ENCODE peak calls at places on chromosomes 12 and 14, in nine cellular contexts. One of them, this sample, is unnamed. For H3K36me3, the result is how much of the 10 kb centered on the place peaks cover.

GRCh38 chr12:49131051-49131972 is at the start of gene TUBA1B:
- DNase-seq in adrenal gland: peak
- DNase-seq in body of pancreas: peak
- DNase-seq in PC-3: peak
- DNase-seq in uterus: peak
- DNase-seq in SK-N-SH: peak
- DNase-seq in lower lobe of right lung: peak
- DNase-seq in ascending aorta: peak
- DNase-seq in cardiac muscle cell: peak
- DNase-seq in this sample: peak

GRCh38 chr12:128690641-128691040 is 133.1 kb downstream of the SLC15A4 start:
- DNase-seq in adrenal gland: no peak
- DNase-seq in body of pancreas: no peak
- DNase-seq in PC-3: no peak
- DNase-seq in uterus: no peak
- DNase-seq in SK-N-SH: no peak
- DNase-seq in lower lobe of right lung: no peak
- DNase-seq in ascending aorta: no peak
- DNase-seq in cardiac muscle cell: no peak
- DNase-seq in this sample: no peak

GRCh38 chr12:12521044-12521485 is 41.6 kb downstream of the DUSP16 start:
- DNase-seq in adrenal gland: no peak
- DNase-seq in body of pancreas: no peak
- DNase-seq in PC-3: no peak
- DNase-seq in uterus: no peak
- DNase-seq in SK-N-SH: no peak
- DNase-seq in lower lobe of right lung: no peak
- DNase-seq in ascending aorta: no peak
- DNase-seq in cardiac muscle cell: no peak
- DNase-seq in this sample: no peak

GRCh38 chr14:52111583-52111982 is 42.7 kb upstream of the NID2 start:
- DNase-seq in adrenal gland: no peak
- DNase-seq in body of pancreas: no peak
- DNase-seq in PC-3: peak
- DNase-seq in uterus: no peak
- DNase-seq in SK-N-SH: no peak
- DNase-seq in lower lobe of right lung: no peak
- DNase-seq in ascending aorta: no peak
- DNase-seq in cardiac muscle cell: peak
- DNase-seq in this sample: no peak

GRCh38 chr12:123966596-123966995 is 6.0 kb downstream of the CCDC92 start:
- DNase-seq in adrenal gland: no peak
- DNase-seq in body of pancreas: no peak
- DNase-seq in PC-3: no peak
- DNase-seq in uterus: no peak
- DNase-seq in SK-N-SH: no peak
- DNase-seq in lower lobe of right lung: no peak
- DNase-seq in ascending aorta: no peak
- DNase-seq in cardiac muscle cell: peak
- DNase-seq in this sample: no peak

GRCh38 chr12:56996793-56997545 is 9.4 kb downstream of the ZBTB39 start:
- DNase-seq in adrenal gland: peak
- DNase-seq in body of pancreas: no peak
- DNase-seq in PC-3: no peak
- DNase-seq in uterus: peak
- DNase-seq in SK-N-SH: no peak
- DNase-seq in lower lobe of right lung: no peak
- DNase-seq in ascending aorta: no peak
- DNase-seq in cardiac muscle cell: no peak
- DNase-seq in this sample: no peak

GRCh38 chr12:46653311-46653710 is 172.5 kb downstream of the SLC38A4 start:
- DNase-seq in adrenal gland: no peak
- DNase-seq in body of pancreas: no peak
- DNase-seq in PC-3: no peak
- DNase-seq in uterus: no peak
- DNase-seq in SK-N-SH: no peak
- DNase-seq in lower lobe of right lung: no peak
- DNase-seq in ascending aorta: no peak
- DNase-seq in cardiac muscle cell: no peak
- DNase-seq in this sample: no peak

GRCh38 chr12:120116443-120116791 is at the start of gene RAB35:
- DNase-seq in adrenal gland: no peak
- DNase-seq in body of pancreas: no peak
- DNase-seq in PC-3: no peak
- DNase-seq in uterus: no peak
- DNase-seq in SK-N-SH: no peak
- DNase-seq in lower lobe of right lung: no peak
- DNase-seq in ascending aorta: no peak
- DNase-seq in cardiac muscle cell: no peak
- DNase-seq in this sample: no peak

GRCh38 chr12:122452701-122453285 is 30.3 kb upstream of the CLIP1 start:
- DNase-seq in adrenal gland: no peak
- DNase-seq in body of pancreas: no peak
- DNase-seq in PC-3: no peak
- DNase-seq in uterus: no peak
- DNase-seq in SK-N-SH: no peak
- DNase-seq in lower lobe of right lung: no peak
- DNase-seq in ascending aorta: no peak
- DNase-seq in cardiac muscle cell: no peak
- DNase-seq in this sample: no peak

GRCh38 chr12:65952737-65953209 is 128.5 kb downstream of the HMGA2 start:
- DNase-seq in adrenal gland: no peak
- DNase-seq in body of pancreas: no peak
- DNase-seq in PC-3: peak
- DNase-seq in uterus: no peak
- DNase-seq in SK-N-SH: no peak
- DNase-seq in lower lobe of right lung: no peak
- DNase-seq in ascending aorta: no peak
- DNase-seq in cardiac muscle cell: no peak
- DNase-seq in this sample: no peak

GRCh38 chr12:12115531-12115930 is 44.8 kb downstream of the BCL2L14 start:
- DNase-seq in adrenal gland: no peak
- DNase-seq in body of pancreas: no peak
- DNase-seq in PC-3: no peak
- DNase-seq in uterus: no peak
- DNase-seq in SK-N-SH: no peak
- DNase-seq in lower lobe of right lung: no peak
- DNase-seq in ascending aorta: no peak
- DNase-seq in cardiac muscle cell: no peak
- DNase-seq in this sample: no peak

GRCh38 chr12:132218519-132218860 is 74.2 kb downstream of the NOC4L start:
- DNase-seq in adrenal gland: no peak
- DNase-seq in body of pancreas: no peak
- DNase-seq in PC-3: no peak
- DNase-seq in uterus: no peak
- DNase-seq in SK-N-SH: no peak
- DNase-seq in lower lobe of right lung: no peak
- DNase-seq in ascending aorta: no peak
- DNase-seq in cardiac muscle cell: no peak
- DNase-seq in this sample: no peak

GRCh38 chr12:48198619-48198973 is 4.5 kb downstream of the OR10AD1 start:
- DNase-seq in adrenal gland: peak
- DNase-seq in body of pancreas: peak
- DNase-seq in PC-3: no peak
- DNase-seq in uterus: peak
- DNase-seq in SK-N-SH: peak
- DNase-seq in lower lobe of right lung: peak
- DNase-seq in ascending aorta: peak
- DNase-seq in cardiac muscle cell: peak
- DNase-seq in this sample: peak

GRCh38 chr14:30284808-30285207 is 274.1 kb upstream of the G2E3 start:
- DNase-seq in adrenal gland: no peak
- DNase-seq in body of pancreas: no peak
- DNase-seq in PC-3: no peak
- DNase-seq in uterus: no peak
- DNase-seq in SK-N-SH: no peak
- DNase-seq in lower lobe of right lung: no peak
- DNase-seq in ascending aorta: no peak
- DNase-seq in cardiac muscle cell: no peak
- DNase-seq in this sample: no peak

GRCh38 chr12:1606021-1606622 is 11.7 kb upstream of the FBXL14 start:
- DNase-seq in adrenal gland: peak
- DNase-seq in body of pancreas: peak
- DNase-seq in PC-3: peak
- DNase-seq in uterus: peak
- DNase-seq in SK-N-SH: peak
- DNase-seq in lower lobe of right lung: peak
- DNase-seq in ascending aorta: peak
- DNase-seq in cardiac muscle cell: peak
- DNase-seq in this sample: peak

GRCh38 chr12:75641031-75641780 is 129.8 kb upstream of the KRR1 start:
- DNase-seq in adrenal gland: no peak
- DNase-seq in body of pancreas: no peak
- DNase-seq in PC-3: no peak
- DNase-seq in uterus: no peak
- DNase-seq in SK-N-SH: no peak
- DNase-seq in lower lobe of right lung: no peak
- DNase-seq in ascending aorta: no peak
- DNase-seq in cardiac muscle cell: peak
- DNase-seq in this sample: no peak

GRCh38 chr14:38065101-38065762 is 142.5 kb upstream of the SSTR1 start:
- DNase-seq in adrenal gland: no peak
- DNase-seq in body of pancreas: no peak
- DNase-seq in PC-3: no peak
- DNase-seq in uterus: no peak
- DNase-seq in SK-N-SH: no peak
- DNase-seq in lower lobe of right lung: no peak
- DNase-seq in ascending aorta: no peak
- DNase-seq in cardiac muscle cell: no peak
- DNase-seq in this sample: no peak

DNA sequence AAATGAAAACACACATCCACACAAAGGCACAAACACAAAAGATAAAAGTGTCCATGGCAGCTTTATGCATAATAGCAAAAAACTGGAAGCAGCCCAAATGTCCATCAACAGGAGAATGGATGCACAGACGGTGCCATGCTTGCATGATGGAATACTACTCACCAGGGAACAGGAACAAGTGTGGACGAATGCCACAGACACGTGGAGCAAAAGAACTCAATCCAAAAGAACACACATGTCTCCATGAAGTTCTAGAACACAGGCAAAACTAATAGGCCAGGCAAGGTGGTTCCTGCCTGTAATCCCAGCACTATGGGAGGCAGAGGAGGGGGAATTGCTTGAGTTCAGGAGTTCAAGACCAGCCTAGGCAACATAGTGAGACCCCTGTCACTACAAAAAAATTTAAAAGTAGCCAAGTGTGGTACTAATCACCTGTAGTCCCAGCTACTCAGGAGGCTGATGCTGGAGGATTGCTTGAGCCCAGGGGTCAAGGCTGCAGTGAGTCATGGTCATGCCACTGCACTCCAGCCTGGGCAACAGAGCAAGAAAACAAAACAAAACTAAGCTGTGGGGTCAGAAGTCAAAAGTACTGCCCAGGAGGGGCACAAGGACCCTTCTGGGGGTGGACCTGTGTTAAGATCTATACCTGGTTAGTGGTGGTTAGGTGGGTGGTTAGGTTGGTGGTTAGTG is 7.3 kb upstream of the TMEM119 start:
- DNase-seq in adrenal gland: peak
- DNase-seq in body of pancreas: no peak
- DNase-seq in PC-3: no peak
- DNase-seq in uterus: no peak
- DNase-seq in SK-N-SH: no peak
- DNase-seq in lower lobe of right lung: no peak
- DNase-seq in ascending aorta: no peak
- DNase-seq in cardiac muscle cell: no peak
- DNase-seq in this sample: no peak
- H3K4me3 ChIP-seq in adrenal gland: no peak
- H3K4me3 ChIP-seq in body of pancreas: no peak
- H3K4me3 ChIP-seq in PC-3: no peak
- H3K4me3 ChIP-seq in uterus: no peak
- H3K4me3 ChIP-seq in SK-N-SH: no peak
- H3K4me3 ChIP-seq in lower lobe of right lung: no peak
- H3K4me3 ChIP-seq in ascending aorta: no peak
- H3K4me3 ChIP-seq in cardiac muscle cell: no peak
- H3K4me3 ChIP-seq in this sample: no peak

DNA sequence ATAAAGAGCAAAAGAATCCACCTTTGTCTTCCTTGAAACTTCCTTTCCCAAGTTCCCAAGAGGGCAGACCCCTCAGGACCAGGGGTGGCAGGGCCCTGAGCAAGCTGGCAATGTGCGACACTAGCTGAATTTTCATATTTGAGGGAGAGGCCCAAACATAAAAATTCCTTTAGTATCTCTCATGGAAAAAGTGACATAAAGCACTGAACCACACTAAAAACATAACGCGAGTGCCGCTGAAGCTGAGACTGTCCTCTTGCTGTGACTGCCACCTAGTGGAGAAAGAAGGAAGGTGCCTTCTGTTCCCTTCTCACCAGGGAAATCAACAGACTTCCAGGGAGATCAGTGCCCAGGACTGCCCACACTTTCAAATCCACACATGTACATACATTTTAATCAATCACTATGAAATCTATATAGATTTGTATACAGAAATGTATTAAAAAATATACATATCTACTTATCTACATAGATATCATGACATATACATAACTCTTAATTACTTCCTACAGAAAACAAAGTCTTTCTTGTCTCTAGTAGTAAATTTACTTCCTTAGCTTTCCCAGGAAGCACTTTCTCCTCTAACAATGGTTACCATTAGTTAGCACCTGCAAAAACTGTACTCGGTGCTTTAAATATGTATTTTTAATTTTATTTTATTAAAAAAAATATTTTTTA is 53.8 kb downstream of the SSH1 start:
- DNase-seq in adrenal gland: peak
- DNase-seq in body of pancreas: peak
- DNase-seq in PC-3: peak
- DNase-seq in uterus: peak
- DNase-seq in SK-N-SH: peak
- DNase-seq in lower lobe of right lung: peak
- DNase-seq in ascending aorta: peak
- DNase-seq in cardiac muscle cell: peak
- DNase-seq in this sample: peak
- H3K36me3 ChIP-seq in adrenal gland: under half
- H3K36me3 ChIP-seq in body of pancreas: under half
- H3K36me3 ChIP-seq in PC-3: half or more
- H3K36me3 ChIP-seq in uterus: under half
- H3K36me3 ChIP-seq in SK-N-SH: half or more
- H3K36me3 ChIP-seq in lower lobe of right lung: half or more
- H3K36me3 ChIP-seq in ascending aorta: under half
- H3K36me3 ChIP-seq in cardiac muscle cell: under half
- H3K36me3 ChIP-seq in this sample: under half

GRCh38 chr12:17527021-17527420 is 563.0 kb downstream of the RERGL start:
- DNase-seq in adrenal gland: no peak
- DNase-seq in body of pancreas: no peak
- DNase-seq in PC-3: no peak
- DNase-seq in uterus: no peak
- DNase-seq in SK-N-SH: no peak
- DNase-seq in lower lobe of right lung: no peak
- DNase-seq in ascending aorta: no peak
- DNase-seq in cardiac muscle cell: no peak
- DNase-seq in this sample: no peak

GRCh38 chr12:17528394-17528793 is 561.6 kb downstream of the RERGL start:
- DNase-seq in adrenal gland: no peak
- DNase-seq in body of pancreas: no peak
- DNase-seq in PC-3: peak
- DNase-seq in uterus: no peak
- DNase-seq in SK-N-SH: no peak
- DNase-seq in lower lobe of right lung: no peak
- DNase-seq in ascending aorta: no peak
- DNase-seq in cardiac muscle cell: no peak
- DNase-seq in this sample: no peak
- TF ChIP-seq CTCF in adrenal gland: no peak
- TF ChIP-seq CTCF in body of pancreas: no peak
- TF ChIP-seq CTCF in PC-3: no peak
- TF ChIP-seq CTCF in uterus: no peak
- TF ChIP-seq CTCF in SK-N-SH: no peak
- TF ChIP-seq CTCF in lower lobe of right lung: no peak
- TF ChIP-seq CTCF in ascending aorta: no peak
- TF ChIP-seq CTCF in cardiac muscle cell: no peak
- TF ChIP-seq CTCF in this sample: no peak

GRCh38 chr12:109130297-109130696 is 13.9 kb downstream of the ACACB start:
- DNase-seq in adrenal gland: no peak
- DNase-seq in body of pancreas: no peak
- DNase-seq in PC-3: no peak
- DNase-seq in uterus: no peak
- DNase-seq in SK-N-SH: no peak
- DNase-seq in lower lobe of right lung: no peak
- DNase-seq in ascending aorta: no peak
- DNase-seq in cardiac muscle cell: no peak
- DNase-seq in this sample: no peak
- H3K4me3 ChIP-seq in adrenal gland: no peak
- H3K4me3 ChIP-seq in body of pancreas: no peak
- H3K4me3 ChIP-seq in PC-3: no peak
- H3K4me3 ChIP-seq in uterus: no peak
- H3K4me3 ChIP-seq in SK-N-SH: no peak
- H3K4me3 ChIP-seq in lower lobe of right lung: no peak
- H3K4me3 ChIP-seq in ascending aorta: no peak
- H3K4me3 ChIP-seq in cardiac muscle cell: no peak
- H3K4me3 ChIP-seq in this sample: no peak